ENCODE peak calls at places on chromosomes 3 and 15, in four cellular contexts. L, H, P and R are unnamed samples.

GRCh38 chr3:23809294-23809693 is 3.5 kb downstream of the UBE2E1 start:
- DNase-seq in H (no peak), P (no peak), L (no peak), R (no peak)

GRCh38 chr15:74502301-74502700 is 38.7 kb upstream of the ARID3B start:
- DNase-seq in L (no peak), P (no peak), H (no peak), R (no peak)

GRCh38 chr3:33146791-33147445 is 33.1 kb downstream of the CRTAP start:
- DNase-seq in P (no peak), L (no peak), H (no peak), R (peak; percentile 94)

GRCh38 chr15:99224815-99225214 is 24.6 kb downstream of the TTC23 start:
- DNase-seq in L (no peak), P (no peak), H (no peak), R (no peak)

GRCh38 chr3:150811984-150812383 is 49.0 kb upstream of the SIAH2 start:
- DNase-seq in P (no peak), H (no peak), L (no peak), R (no peak)

GRCh38 chr3:128804017-128804816 is 75.2 kb upstream of the ACAD9 start:
- DNase-seq in L (no peak), P (peak; percentile 41), H (no peak), R (peak; percentile 38)

GRCh38 chr3:95609411-95609810 is 1205.0 kb upstream of the EPHA6 start:
- DNase-seq in L (no peak), H (no peak), P (no peak), R (no peak)

GRCh38 chr3:17573396-17573795 is 169.0 kb downstream of the TBC1D5 start:
- DNase-seq in L (no peak), P (no peak), H (no peak), R (no peak)

GRCh38 chr15:100783296-100783695 is 96.3 kb upstream of the ALDH1A3 start:
- DNase-seq in H (no peak), L (peak; percentile 1), P (no peak), R (no peak)

GRCh38 chr15:56098230-56098899 is 105.0 kb upstream of the NEDD4 start:
- DNase-seq in P (no peak), H (no peak), L (no peak), R (no peak)

GRCh38 chr3:168407381-168407780 is 311.7 kb upstream of the GOLIM4 start:
- DNase-seq in L (peak; percentile 9), P (no peak), H (no peak), R (no peak)

GRCh38 chr15:57769266-57769665 is 62.8 kb downstream of the POLR2M start:
- DNase-seq in L (no peak), P (no peak), H (no peak), R (peak; percentile 33)

GRCh38 chr3:134473868-134474546 is 11.8 kb downstream of the ANAPC13 start:
- DNase-seq in H (no peak), P (peak; percentile 85), L (peak; percentile 92), R (peak; percentile 89)

GRCh38 chr3:133479895-133480669 is 80.2 kb downstream of the BFSP2 start:
- DNase-seq in L (peak; percentile 82), H (no peak), P (no peak), R (peak; percentile 91)

GRCh38 chr15:27734785-27735495 is 364.2 kb downstream of the OCA2 start:
- DNase-seq in L (no peak), P (no peak), H (no peak), R (no peak)

GRCh38 chr3:54188176-54188791 is 65.9 kb downstream of the CACNA2D3 start:
- DNase-seq in P (peak; percentile 15), L (peak; percentile 90), H (no peak), R (peak; percentile 58)

DNA sequence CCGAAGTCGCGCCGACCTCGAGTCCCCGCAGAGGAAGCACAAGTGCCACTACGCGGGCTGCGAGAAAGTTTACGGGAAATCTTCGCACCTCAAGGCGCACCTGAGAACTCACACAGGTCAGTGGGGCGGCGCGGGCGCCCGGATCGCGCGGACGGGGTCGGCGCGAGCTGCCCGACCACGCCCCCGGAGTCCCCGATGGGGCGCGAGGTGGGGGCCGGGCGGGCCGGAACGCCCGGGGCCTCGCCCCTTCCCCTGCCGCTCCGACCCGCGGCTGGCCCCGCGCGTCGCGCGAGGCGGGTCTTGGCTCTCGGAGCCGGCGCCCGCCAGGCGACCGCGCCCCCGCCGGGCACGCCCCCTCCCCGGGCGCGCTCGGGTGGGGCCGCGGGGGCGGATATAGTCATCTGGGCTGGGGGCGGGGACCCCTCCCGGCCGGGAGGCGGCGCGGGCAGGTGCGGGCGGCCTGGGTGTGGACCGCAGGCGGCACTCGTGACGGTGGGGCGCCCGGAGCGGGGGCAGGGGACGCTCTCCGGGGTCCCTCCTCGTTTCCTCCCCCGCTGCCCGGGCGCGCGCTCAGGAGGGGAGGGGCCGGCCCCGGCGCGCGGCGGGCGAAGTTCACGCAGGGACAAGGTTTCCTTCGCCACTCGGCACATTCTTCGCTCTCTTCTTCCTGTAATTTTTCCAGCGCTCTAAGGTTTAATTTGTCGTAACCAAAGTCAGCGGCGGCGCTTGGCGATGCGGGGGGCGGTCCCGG is 1.2 kb downstream of the KLF13 start:
- DNase-seq in H (peak; percentile 93), L (peak; percentile 70), P (peak; percentile 83), R (peak; percentile 51)
- H3K4me1 ChIP-seq in H (peaks cover 41% of the 10 kb centered on the region), L (peaks cover 6% of the 10 kb centered on the region), P (peaks cover 51% of the 10 kb centered on the region), R (peaks cover 15% of the 10 kb centered on the region)

DNA sequence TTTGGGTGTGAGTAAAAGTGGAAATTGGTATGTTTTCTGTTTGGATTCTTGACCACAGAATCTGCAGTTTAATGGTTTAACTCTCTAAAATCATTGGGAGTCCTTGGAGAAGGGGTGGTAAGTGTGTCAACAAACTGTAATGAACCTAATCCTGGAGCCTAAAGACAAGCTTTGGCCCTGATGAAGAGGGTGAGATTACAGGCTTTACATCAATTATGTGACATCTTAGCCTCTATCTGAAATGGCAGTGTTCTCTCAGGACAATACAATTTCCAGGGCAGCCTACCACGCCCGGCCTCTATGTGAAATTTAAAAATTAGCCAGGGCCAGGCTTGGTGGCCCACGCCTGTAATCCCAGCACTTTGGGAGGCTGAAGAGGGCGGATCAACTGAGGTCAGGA is 4.3 kb upstream of the PKM start:
- DNase-seq in L (no peak), H (no peak), P (no peak), R (no peak)
- H3K27me3 ChIP-seq in L (peaks cover 85% of the 10 kb centered on the region), H (no peaks in the 10 kb centered on the region), P (no peaks in the 10 kb centered on the region), R (no peaks in the 10 kb centered on the region)

GRCh38 chr15:77611767-77612166 is 20.9 kb downstream of the LINGO1 start:
- DNase-seq in H (no peak), L (no peak), P (no peak), R (no peak)
- H3K27ac ChIP-seq in H (no peak overlapping the region), L (no peak overlapping the region), P (no peak overlapping the region), R (no peak overlapping the region)

GRCh38 chr15:40091861-40092415 is 16.7 kb downstream of the BMF start:
- DNase-seq in L (peak; percentile 85), H (no peak), P (no peak), R (no peak)

GRCh38 chr15:40094156-40094555 is 14.5 kb downstream of the BMF start:
- DNase-seq in P (no peak), L (no peak), H (peak; percentile 34), R (no peak)

GRCh38 chr15:40090774-40091455 is 17.8 kb downstream of the BMF start:
- DNase-seq in H (peak; percentile 53), L (no peak), P (no peak), R (no peak)

GRCh38 chr15:40093224-40093842 is 15.3 kb downstream of the BMF start:
- DNase-seq in L (no peak), P (no peak), H (peak; percentile 58), R (peak; percentile 82)

DNA sequence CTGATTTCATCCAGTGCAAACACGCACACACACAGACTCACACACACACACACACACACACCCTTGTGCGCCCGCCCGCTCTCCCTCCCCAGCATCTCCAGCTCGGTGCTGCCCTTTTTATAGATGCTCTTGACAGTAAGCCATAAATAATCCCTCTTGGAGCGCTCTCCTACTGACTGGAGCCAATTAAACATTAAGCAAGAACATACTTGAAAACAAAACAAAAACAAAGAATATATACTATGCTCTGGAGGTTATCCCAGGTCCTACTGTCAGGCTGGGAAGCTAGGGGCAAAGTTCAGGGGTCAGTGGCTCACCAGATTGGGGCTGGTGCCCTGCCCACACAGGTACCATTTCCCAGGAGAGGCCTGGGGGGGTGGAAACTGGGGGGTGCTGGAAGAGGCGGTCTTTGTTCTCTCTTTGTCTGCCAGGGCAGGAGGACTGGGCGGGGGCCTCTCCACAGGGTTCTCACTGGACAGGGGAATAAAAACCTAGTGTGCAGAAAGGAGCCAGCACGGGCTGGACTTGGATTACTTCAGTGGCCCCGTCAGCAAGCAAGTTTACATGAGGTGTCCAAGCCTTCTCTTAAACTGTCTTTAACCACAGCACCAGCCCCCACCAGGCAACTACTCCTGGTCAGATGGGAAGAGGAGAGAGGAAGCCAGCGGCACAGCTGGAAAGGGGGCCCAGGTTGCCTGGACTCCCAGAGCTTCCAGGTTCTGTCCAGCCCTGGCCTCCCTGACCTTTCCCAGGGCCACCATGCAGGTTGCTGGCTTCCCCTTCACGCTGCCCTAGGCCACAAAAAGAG is 16.1 kb downstream of the BMF start:
- DNase-seq in P (no peak), H (peak; percentile 74), L (peak; percentile 67), R (peak; percentile 49)
- H3K4me1 ChIP-seq in P (no peaks in the 10 kb centered on the region), H (peaks cover 73% of the 10 kb centered on the region), L (peaks cover 66% of the 10 kb centered on the region), R (peaks cover 49% of the 10 kb centered on the region)

GRCh38 chr15:70580958-70581357 is 182.4 kb downstream of the UACA start:
- DNase-seq in L (no peak), H (no peak), P (no peak), R (no peak)
- H3K27me3 ChIP-seq in L (peaks cover 12% of the 10 kb centered on the region), H (peaks cover 11% of the 10 kb centered on the region), P (no peaks in the 10 kb centered on the region), R (no peaks in the 10 kb centered on the region)